ENCODE peak calls at places on chromosomes 5 and 9, in ten cellular contexts. One of them, this sample, is unnamed.

GRCh38 chr9:87885484-87886189 is 3.0 kb downstream of the SPATA31E1 start:
- DNase-seq in AG09319: no peak
- DNase-seq in neural progenitor cell: no peak
- DNase-seq in HL-60: no peak
- DNase-seq in stimulated activated CD4-positive, alpha-beta T cell treated with anti-CD3 and anti-CD28 coated beads, Interleukin-12 subunit alpha, Interleukin-12 subunit beta, amount 100 ng/mL, for 24 hours: no peak
- DNase-seq in choroid plexus epithelial cell: no peak
- DNase-seq in A172: no peak
- DNase-seq in RKO: no peak
- DNase-seq in COR-L47: no peak
- DNase-seq in LoVo: no peak
- DNase-seq in this sample: no peak

GRCh38 chr5:107669543-107670027 is 1.2 kb downstream of the EFNA5 start:
- DNase-seq in COR-L47: peak; percentile 63
- DNase-seq in AG09319: no peak
- DNase-seq in A172: peak; percentile 40
- DNase-seq in LoVo: no peak
- DNase-seq in stimulated activated CD4-positive, alpha-beta T cell treated with anti-CD3 and anti-CD28 coated beads, Interleukin-12 subunit alpha, Interleukin-12 subunit beta, amount 100 ng/mL, for 24 hours: no peak
- DNase-seq in neural progenitor cell: peak; percentile 53
- DNase-seq in RKO: no peak
- DNase-seq in HL-60: no peak
- DNase-seq in choroid plexus epithelial cell: peak; percentile 47
- DNase-seq in this sample: peak; percentile 61

GRCh38 chr5:59079622-59080620 is 497.0 kb downstream of the RAB3C start:
- DNase-seq in RKO: peak; percentile 98
- DNase-seq in neural progenitor cell: no peak
- DNase-seq in COR-L47: no peak
- DNase-seq in AG09319: peak; percentile 51
- DNase-seq in stimulated activated CD4-positive, alpha-beta T cell treated with anti-CD3 and anti-CD28 coated beads, Interleukin-12 subunit alpha, Interleukin-12 subunit beta, amount 100 ng/mL, for 24 hours: no peak
- DNase-seq in LoVo: no peak
- DNase-seq in choroid plexus epithelial cell: peak; percentile 98
- DNase-seq in A172: peak; percentile 72
- DNase-seq in HL-60: no peak
- DNase-seq in this sample: no peak

GRCh38 chr5:127096328-127096993 is 23.2 kb upstream of the C5orf63 start:
- DNase-seq in neural progenitor cell: no peak
- DNase-seq in A172: no peak
- DNase-seq in RKO: no peak
- DNase-seq in COR-L47: no peak
- DNase-seq in HL-60: no peak
- DNase-seq in stimulated activated CD4-positive, alpha-beta T cell treated with anti-CD3 and anti-CD28 coated beads, Interleukin-12 subunit alpha, Interleukin-12 subunit beta, amount 100 ng/mL, for 24 hours: no peak
- DNase-seq in LoVo: no peak
- DNase-seq in AG09319: no peak
- DNase-seq in choroid plexus epithelial cell: no peak
- DNase-seq in this sample: no peak

GRCh38 chr5:58182287-58182841 is 277.5 kb downstream of the PLK2 start:
- DNase-seq in HL-60: no peak
- DNase-seq in neural progenitor cell: no peak
- DNase-seq in RKO: no peak
- DNase-seq in LoVo: no peak
- DNase-seq in COR-L47: no peak
- DNase-seq in choroid plexus epithelial cell: no peak
- DNase-seq in stimulated activated CD4-positive, alpha-beta T cell treated with anti-CD3 and anti-CD28 coated beads, Interleukin-12 subunit alpha, Interleukin-12 subunit beta, amount 100 ng/mL, for 24 hours: no peak
- DNase-seq in A172: no peak
- DNase-seq in AG09319: no peak
- DNase-seq in this sample: no peak

GRCh38 chr5:147522435-147522834 is 12.6 kb upstream of the DPYSL3 start:
- DNase-seq in AG09319: no peak
- DNase-seq in COR-L47: peak; percentile 90
- DNase-seq in RKO: peak; percentile 24
- DNase-seq in HL-60: no peak
- DNase-seq in choroid plexus epithelial cell: no peak
- DNase-seq in stimulated activated CD4-positive, alpha-beta T cell treated with anti-CD3 and anti-CD28 coated beads, Interleukin-12 subunit alpha, Interleukin-12 subunit beta, amount 100 ng/mL, for 24 hours: no peak
- DNase-seq in neural progenitor cell: peak; percentile 74
- DNase-seq in LoVo: no peak
- DNase-seq in A172: peak; percentile 87
- DNase-seq in this sample: no peak

GRCh38 chr5:171157233-171157632 is 151.8 kb upstream of the TLX3 start:
- DNase-seq in A172: no peak
- DNase-seq in LoVo: no peak
- DNase-seq in COR-L47: no peak
- DNase-seq in RKO: no peak
- DNase-seq in AG09319: no peak
- DNase-seq in stimulated activated CD4-positive, alpha-beta T cell treated with anti-CD3 and anti-CD28 coated beads, Interleukin-12 subunit alpha, Interleukin-12 subunit beta, amount 100 ng/mL, for 24 hours: no peak
- DNase-seq in choroid plexus epithelial cell: peak; percentile 4
- DNase-seq in neural progenitor cell: no peak
- DNase-seq in HL-60: no peak
- DNase-seq in this sample: no peak

GRCh38 chr9:132985489-132985888 is 7.0 kb downstream of the GFI1B start:
- DNase-seq in COR-L47: no peak
- DNase-seq in RKO: no peak
- DNase-seq in AG09319: no peak
- DNase-seq in HL-60: no peak
- DNase-seq in neural progenitor cell: no peak
- DNase-seq in LoVo: no peak
- DNase-seq in A172: no peak
- DNase-seq in choroid plexus epithelial cell: no peak
- DNase-seq in stimulated activated CD4-positive, alpha-beta T cell treated with anti-CD3 and anti-CD28 coated beads, Interleukin-12 subunit alpha, Interleukin-12 subunit beta, amount 100 ng/mL, for 24 hours: no peak
- DNase-seq in this sample: no peak

GRCh38 chr5:98259595-98259994 is 513.9 kb upstream of the RGMB start:
- DNase-seq in RKO: no peak
- DNase-seq in LoVo: no peak
- DNase-seq in AG09319: no peak
- DNase-seq in stimulated activated CD4-positive, alpha-beta T cell treated with anti-CD3 and anti-CD28 coated beads, Interleukin-12 subunit alpha, Interleukin-12 subunit beta, amount 100 ng/mL, for 24 hours: no peak
- DNase-seq in choroid plexus epithelial cell: no peak
- DNase-seq in neural progenitor cell: peak; percentile 3
- DNase-seq in COR-L47: no peak
- DNase-seq in HL-60: no peak
- DNase-seq in A172: no peak
- DNase-seq in this sample: no peak

GRCh38 chr5:32030686-32031478 is 143.2 kb downstream of the GOLPH3 start:
- DNase-seq in A172: no peak
- DNase-seq in neural progenitor cell: no peak
- DNase-seq in LoVo: no peak
- DNase-seq in HL-60: no peak
- DNase-seq in AG09319: no peak
- DNase-seq in COR-L47: no peak
- DNase-seq in stimulated activated CD4-positive, alpha-beta T cell treated with anti-CD3 and anti-CD28 coated beads, Interleukin-12 subunit alpha, Interleukin-12 subunit beta, amount 100 ng/mL, for 24 hours: no peak
- DNase-seq in RKO: no peak
- DNase-seq in choroid plexus epithelial cell: peak; percentile 15
- DNase-seq in this sample: no peak

GRCh38 chr9:120745278-120745677 is 31.0 kb upstream of the MEGF9 start:
- DNase-seq in COR-L47: no peak
- DNase-seq in A172: no peak
- DNase-seq in stimulated activated CD4-positive, alpha-beta T cell treated with anti-CD3 and anti-CD28 coated beads, Interleukin-12 subunit alpha, Interleukin-12 subunit beta, amount 100 ng/mL, for 24 hours: no peak
- DNase-seq in AG09319: no peak
- DNase-seq in choroid plexus epithelial cell: no peak
- DNase-seq in neural progenitor cell: no peak
- DNase-seq in HL-60: no peak
- DNase-seq in LoVo: no peak
- DNase-seq in RKO: no peak
- DNase-seq in this sample: no peak

GRCh38 chr5:76175051-76175666 is 92.0 kb downstream of the SV2C start:
- DNase-seq in COR-L47: peak; percentile 15
- DNase-seq in HL-60: peak; percentile 8
- DNase-seq in stimulated activated CD4-positive, alpha-beta T cell treated with anti-CD3 and anti-CD28 coated beads, Interleukin-12 subunit alpha, Interleukin-12 subunit beta, amount 100 ng/mL, for 24 hours: peak; percentile 36
- DNase-seq in AG09319: no peak
- DNase-seq in A172: peak; percentile 54
- DNase-seq in RKO: peak; percentile 61
- DNase-seq in choroid plexus epithelial cell: peak; percentile 78
- DNase-seq in neural progenitor cell: peak; percentile 75
- DNase-seq in LoVo: peak; percentile 71
- DNase-seq in this sample: peak; percentile 24

GRCh38 chr5:17882760-17883488 is 248.7 kb downstream of the TAF11L14 start:
- DNase-seq in LoVo: peak; percentile 66
- DNase-seq in choroid plexus epithelial cell: no peak
- DNase-seq in RKO: no peak
- DNase-seq in A172: peak; percentile 2
- DNase-seq in AG09319: no peak
- DNase-seq in HL-60: no peak
- DNase-seq in neural progenitor cell: peak; percentile 44
- DNase-seq in stimulated activated CD4-positive, alpha-beta T cell treated with anti-CD3 and anti-CD28 coated beads, Interleukin-12 subunit alpha, Interleukin-12 subunit beta, amount 100 ng/mL, for 24 hours: no peak
- DNase-seq in COR-L47: peak; percentile 97
- DNase-seq in this sample: no peak

GRCh38 chr5:15807861-15808260 is 307.9 kb downstream of the FBXL7 start:
- DNase-seq in HL-60: no peak
- DNase-seq in stimulated activated CD4-positive, alpha-beta T cell treated with anti-CD3 and anti-CD28 coated beads, Interleukin-12 subunit alpha, Interleukin-12 subunit beta, amount 100 ng/mL, for 24 hours: no peak
- DNase-seq in neural progenitor cell: no peak
- DNase-seq in COR-L47: no peak
- DNase-seq in choroid plexus epithelial cell: peak; percentile 89
- DNase-seq in LoVo: no peak
- DNase-seq in AG09319: no peak
- DNase-seq in RKO: peak; percentile 5
- DNase-seq in A172: peak; percentile 56
- DNase-seq in this sample: peak; percentile 32

GRCh38 chr9:20941177-20941690 is 90.2 kb downstream of the HACD4 start:
- DNase-seq in HL-60: peak; percentile 38
- DNase-seq in neural progenitor cell: peak; percentile 94
- DNase-seq in COR-L47: peak; percentile 79
- DNase-seq in A172: peak; percentile 63
- DNase-seq in AG09319: peak; percentile 27
- DNase-seq in choroid plexus epithelial cell: peak; percentile 83
- DNase-seq in RKO: peak; percentile 86
- DNase-seq in stimulated activated CD4-positive, alpha-beta T cell treated with anti-CD3 and anti-CD28 coated beads, Interleukin-12 subunit alpha, Interleukin-12 subunit beta, amount 100 ng/mL, for 24 hours: peak; percentile 20
- DNase-seq in LoVo: peak; percentile 84
- DNase-seq in this sample: peak; percentile 36

GRCh38 chr5:177553671-177554429 is 513 bp downstream of the FAM193B start:
- DNase-seq in AG09319: no peak
- DNase-seq in LoVo: no peak
- DNase-seq in HL-60: peak; percentile 17
- DNase-seq in COR-L47: no peak
- DNase-seq in stimulated activated CD4-positive, alpha-beta T cell treated with anti-CD3 and anti-CD28 coated beads, Interleukin-12 subunit alpha, Interleukin-12 subunit beta, amount 100 ng/mL, for 24 hours: peak; percentile 24
- DNase-seq in choroid plexus epithelial cell: no peak
- DNase-seq in neural progenitor cell: peak; percentile 49
- DNase-seq in A172: no peak
- DNase-seq in RKO: peak; percentile 16
- DNase-seq in this sample: peak; percentile 56

GRCh38 chr9:121206516-121207370 is 5.1 kb upstream of the RAB14 start:
- DNase-seq in LoVo: peak; percentile 12
- DNase-seq in COR-L47: no peak
- DNase-seq in RKO: no peak
- DNase-seq in AG09319: no peak
- DNase-seq in A172: peak; percentile 63
- DNase-seq in HL-60: no peak
- DNase-seq in stimulated activated CD4-positive, alpha-beta T cell treated with anti-CD3 and anti-CD28 coated beads, Interleukin-12 subunit alpha, Interleukin-12 subunit beta, amount 100 ng/mL, for 24 hours: no peak
- DNase-seq in choroid plexus epithelial cell: peak; percentile 54
- DNase-seq in neural progenitor cell: no peak
- DNase-seq in this sample: no peak

GRCh38 chr5:146903789-146904188 is 25.2 kb upstream of the PPP2R2B start:
- DNase-seq in A172: no peak
- DNase-seq in choroid plexus epithelial cell: no peak
- DNase-seq in LoVo: no peak
- DNase-seq in AG09319: no peak
- DNase-seq in stimulated activated CD4-positive, alpha-beta T cell treated with anti-CD3 and anti-CD28 coated beads, Interleukin-12 subunit alpha, Interleukin-12 subunit beta, amount 100 ng/mL, for 24 hours: no peak
- DNase-seq in RKO: no peak
- DNase-seq in HL-60: no peak
- DNase-seq in COR-L47: no peak
- DNase-seq in neural progenitor cell: no peak
- DNase-seq in this sample: no peak

GRCh38 chr9:88180084-88180765 is 42.0 kb upstream of the SPATA31C2 start:
- DNase-seq in LoVo: no peak
- DNase-seq in A172: no peak
- DNase-seq in choroid plexus epithelial cell: no peak
- DNase-seq in HL-60: no peak
- DNase-seq in stimulated activated CD4-positive, alpha-beta T cell treated with anti-CD3 and anti-CD28 coated beads, Interleukin-12 subunit alpha, Interleukin-12 subunit beta, amount 100 ng/mL, for 24 hours: no peak
- DNase-seq in RKO: no peak
- DNase-seq in COR-L47: no peak
- DNase-seq in neural progenitor cell: no peak
- DNase-seq in AG09319: no peak
- DNase-seq in this sample: no peak

GRCh38 chr5:55333017-55333416 is 25.2 kb downstream of the MTREX start:
- DNase-seq in stimulated activated CD4-positive, alpha-beta T cell treated with anti-CD3 and anti-CD28 coated beads, Interleukin-12 subunit alpha, Interleukin-12 subunit beta, amount 100 ng/mL, for 24 hours: no peak
- DNase-seq in neural progenitor cell: no peak
- DNase-seq in LoVo: no peak
- DNase-seq in AG09319: no peak
- DNase-seq in HL-60: no peak
- DNase-seq in COR-L47: no peak
- DNase-seq in choroid plexus epithelial cell: no peak
- DNase-seq in RKO: no peak
- DNase-seq in A172: no peak
- DNase-seq in this sample: no peak

GRCh38 chr5:169161022-169161680 is 139.8 kb downstream of the SLIT3 start:
- DNase-seq in RKO: no peak
- DNase-seq in stimulated activated CD4-positive, alpha-beta T cell treated with anti-CD3 and anti-CD28 coated beads, Interleukin-12 subunit alpha, Interleukin-12 subunit beta, amount 100 ng/mL, for 24 hours: no peak
- DNase-seq in choroid plexus epithelial cell: peak; percentile 33
- DNase-seq in LoVo: peak; percentile 45
- DNase-seq in COR-L47: no peak
- DNase-seq in AG09319: peak; percentile 95
- DNase-seq in A172: peak; percentile 100
- DNase-seq in HL-60: no peak
- DNase-seq in neural progenitor cell: peak; percentile 79
- DNase-seq in this sample: peak; percentile 73

GRCh38 chr5:93870649-93871048 is 129.2 kb upstream of the POU5F2 start:
- DNase-seq in neural progenitor cell: no peak
- DNase-seq in AG09319: no peak
- DNase-seq in RKO: no peak
- DNase-seq in HL-60: no peak
- DNase-seq in stimulated activated CD4-positive, alpha-beta T cell treated with anti-CD3 and anti-CD28 coated beads, Interleukin-12 subunit alpha, Interleukin-12 subunit beta, amount 100 ng/mL, for 24 hours: no peak
- DNase-seq in choroid plexus epithelial cell: no peak
- DNase-seq in LoVo: no peak
- DNase-seq in COR-L47: no peak
- DNase-seq in A172: no peak
- DNase-seq in this sample: no peak

GRCh38 chr9:37761511-37761910 is 7.9 kb downstream of the TRMT10B start:
- DNase-seq in LoVo: no peak
- DNase-seq in stimulated activated CD4-positive, alpha-beta T cell treated with anti-CD3 and anti-CD28 coated beads, Interleukin-12 subunit alpha, Interleukin-12 subunit beta, amount 100 ng/mL, for 24 hours: no peak
- DNase-seq in HL-60: no peak
- DNase-seq in A172: no peak
- DNase-seq in RKO: no peak
- DNase-seq in COR-L47: no peak
- DNase-seq in choroid plexus epithelial cell: peak; percentile 88
- DNase-seq in AG09319: no peak
- DNase-seq in neural progenitor cell: no peak
- DNase-seq in this sample: no peak

GRCh38 chr5:87009146-87009545 is 258.5 kb upstream of the RASA1 start:
- DNase-seq in A172: no peak
- DNase-seq in neural progenitor cell: no peak
- DNase-seq in HL-60: no peak
- DNase-seq in LoVo: no peak
- DNase-seq in COR-L47: no peak
- DNase-seq in choroid plexus epithelial cell: peak; percentile 72
- DNase-seq in stimulated activated CD4-positive, alpha-beta T cell treated with anti-CD3 and anti-CD28 coated beads, Interleukin-12 subunit alpha, Interleukin-12 subunit beta, amount 100 ng/mL, for 24 hours: no peak
- DNase-seq in RKO: no peak
- DNase-seq in AG09319: peak; percentile 14
- DNase-seq in this sample: no peak

GRCh38 chr9:83956288-83957028 is 23.6 kb downstream of the HNRNPK start:
- DNase-seq in neural progenitor cell: no peak
- DNase-seq in stimulated activated CD4-positive, alpha-beta T cell treated with anti-CD3 and anti-CD28 coated beads, Interleukin-12 subunit alpha, Interleukin-12 subunit beta, amount 100 ng/mL, for 24 hours: peak; percentile 61
- DNase-seq in COR-L47: peak; percentile 67
- DNase-seq in choroid plexus epithelial cell: peak; percentile 55
- DNase-seq in HL-60: peak; percentile 24
- DNase-seq in AG09319: no peak
- DNase-seq in A172: no peak
- DNase-seq in RKO: peak; percentile 86
- DNase-seq in LoVo: peak; percentile 84
- DNase-seq in this sample: peak; percentile 86

GRCh38 chr9:127781821-127782220 is 3.4 kb upstream of the SH2D3C start:
- DNase-seq in neural progenitor cell: no peak
- DNase-seq in HL-60: no peak
- DNase-seq in stimulated activated CD4-positive, alpha-beta T cell treated with anti-CD3 and anti-CD28 coated beads, Interleukin-12 subunit alpha, Interleukin-12 subunit beta, amount 100 ng/mL, for 24 hours: no peak
- DNase-seq in COR-L47: no peak
- DNase-seq in LoVo: no peak
- DNase-seq in AG09319: no peak
- DNase-seq in RKO: no peak
- DNase-seq in A172: no peak
- DNase-seq in choroid plexus epithelial cell: no peak
- DNase-seq in this sample: no peak

GRCh38 chr9:18990494-18990893 is 42.5 kb downstream of the SAXO1 start:
- DNase-seq in stimulated activated CD4-positive, alpha-beta T cell treated with anti-CD3 and anti-CD28 coated beads, Interleukin-12 subunit alpha, Interleukin-12 subunit beta, amount 100 ng/mL, for 24 hours: no peak
- DNase-seq in neural progenitor cell: no peak
- DNase-seq in A172: no peak
- DNase-seq in choroid plexus epithelial cell: no peak
- DNase-seq in RKO: no peak
- DNase-seq in COR-L47: no peak
- DNase-seq in AG09319: no peak
- DNase-seq in LoVo: no peak
- DNase-seq in HL-60: no peak
- DNase-seq in this sample: no peak

GRCh38 chr5:171931163-171931562 is 75.3 kb downstream of the FBXW11 start:
- DNase-seq in RKO: no peak
- DNase-seq in AG09319: no peak
- DNase-seq in LoVo: no peak
- DNase-seq in choroid plexus epithelial cell: no peak
- DNase-seq in HL-60: no peak
- DNase-seq in neural progenitor cell: no peak
- DNase-seq in COR-L47: no peak
- DNase-seq in A172: no peak
- DNase-seq in stimulated activated CD4-positive, alpha-beta T cell treated with anti-CD3 and anti-CD28 coated beads, Interleukin-12 subunit alpha, Interleukin-12 subunit beta, amount 100 ng/mL, for 24 hours: no peak
- DNase-seq in this sample: no peak

This sample was measured in left cardiac atrium.